ENCODE peak calls at places on chromosomes 5 and 9, in eight cellular contexts. G is HCT116; S is neuronal stem cell; A is testis; F is left ventricle myocardium inferior; E is effector memory CD4-positive, alpha-beta T cell; V is adrenal gland; P is CD4-positive, CD25-positive, alpha-beta regulatory T cell. D is an unnamed sample. For H3K4me1, the result is how much of the 10 kb centered on the place peaks cover.

GRCh38 chr5:97499605-97500004 is 316.6 kb upstream of the RIOK2 start:
- DNase-seq in G (no peak), S (no peak), A (peak), F (no peak), E (no peak), V (no peak), P (no peak), D (no peak)

GRCh38 chr9:131095666-131096489 is 453 bp upstream of the AIF1L start:
- DNase-seq in G (peak), S (peak), A (peak), F (no peak), E (no peak), V (peak), P (peak), D (no peak)

GRCh38 chr5:171369056-171369455 is 18.6 kb upstream of the NPM1 start:
- DNase-seq in G (no peak), S (no peak), A (no peak), F (no peak), E (no peak), V (no peak), P (no peak), D (no peak)

GRCh38 chr5:151005975-151006576 is 14.3 kb upstream of the GPX3 start:
- DNase-seq in G (no peak), S (no peak), A (peak), F (peak), E (no peak), V (peak), P (no peak), D (no peak)

GRCh38 chr5:145962001-145962400 is 25.6 kb downstream of the SH3RF2 start:
- DNase-seq in G (no peak), S (no peak), A (no peak), F (no peak), E (no peak), V (no peak), P (no peak), D (no peak)

GRCh38 chr5:54904425-54904824 is 81.0 kb downstream of the ESM1 start:
- DNase-seq in G (no peak), S (peak), A (no peak), F (no peak), E (no peak), V (no peak), P (no peak), D (no peak)

GRCh38 chr9:79945495-79945894 is 373.7 kb downstream of the TLE4 start:
- DNase-seq in G (no peak), S (no peak), A (no peak), F (no peak), E (no peak), V (no peak), P (no peak), D (no peak)

GRCh38 chr9:94767331-94768099 is 41.0 kb downstream of the AOPEP start:
- DNase-seq in G (no peak), S (no peak), A (no peak), F (no peak), E (no peak), V (no peak), P (no peak), D (no peak)

GRCh38 chr9:69585571-69585970 is 86.6 kb downstream of the APBA1 start:
- DNase-seq in G (no peak), S (no peak), A (no peak), F (no peak), E (no peak), V (no peak), P (no peak), D (no peak)

GRCh38 chr9:120710110-120710981 is 3.9 kb downstream of the MEGF9 start:
- DNase-seq in G (peak), S (no peak), A (no peak), F (no peak), E (no peak), V (peak), P (peak), D (no peak)

GRCh38 chr9:101486693-101487442 is 46.8 kb upstream of the RNF20 start:
- DNase-seq in G (peak), S (peak), A (peak), F (peak), E (no peak), V (peak), P (no peak), D (no peak)
- H3K4me3 ChIP-seq in G (peak), S (peak), A (peak), F (peak), E (no peak), V (peak), P (no peak), D (no peak)

DNA sequence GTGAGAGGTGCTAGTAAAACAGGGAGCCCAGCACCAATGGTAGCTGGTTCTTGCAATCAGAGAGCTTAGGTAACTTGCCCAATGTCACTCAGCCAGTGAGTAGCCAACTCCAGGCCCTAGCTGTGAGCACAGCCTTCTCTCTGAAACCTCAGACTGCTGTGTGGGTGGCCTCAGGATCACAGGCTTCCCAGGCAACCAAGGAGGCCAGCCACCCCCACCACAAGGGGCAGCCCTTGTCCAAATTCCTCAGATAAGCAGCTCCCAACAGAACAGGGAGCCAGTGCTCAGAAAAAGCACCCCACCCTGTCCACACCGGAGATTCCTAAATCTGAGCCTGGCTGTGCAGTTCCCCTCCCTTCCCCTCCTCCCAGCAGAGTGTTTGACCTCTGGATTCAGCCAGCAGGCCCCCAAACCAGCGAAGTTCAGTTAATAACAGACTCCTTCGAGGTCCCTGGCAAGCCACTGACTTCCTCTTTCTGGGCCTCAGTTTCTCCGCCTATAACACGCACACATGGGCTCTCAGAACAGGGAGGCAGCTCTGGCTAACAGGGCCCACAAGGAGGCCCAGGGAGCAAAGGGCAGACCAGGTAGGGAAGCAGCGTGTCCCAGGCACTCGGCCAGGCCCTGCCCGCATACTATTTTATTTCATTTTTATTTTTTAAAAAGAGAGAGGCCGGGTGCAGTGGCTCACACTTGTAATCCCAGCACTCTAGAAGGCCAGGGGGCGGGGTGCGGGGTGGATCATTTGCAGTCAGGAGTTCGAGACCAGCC is 2.7 kb downstream of the EEIG1 start:
- DNase-seq in G (no peak), S (no peak), A (peak), F (peak), E (no peak), V (peak), P (no peak), D (no peak)
- H3K4me1 ChIP-seq in G (under half), S (under half), A (half or more), F (half or more), E (half or more), V (half or more), P (half or more), D (half or more)

GRCh38 chr9:2170737-2171136 is 155.6 kb downstream of the SMARCA2 start:
- DNase-seq in G (no peak), S (no peak), A (no peak), F (no peak), E (no peak), V (no peak), P (no peak), D (no peak)
- H3K27ac ChIP-seq in G (no peak), S (no peak), A (no peak), F (no peak), E (no peak), V (no peak), P (no peak), D (no peak)

GRCh38 chr5:141491323-141492167 is 2.7 kb downstream of the PCDHGC5 start:
- DNase-seq in G (no peak), S (no peak), A (no peak), F (no peak), E (no peak), V (no peak), P (no peak), D (no peak)
- H3K4me3 ChIP-seq in G (no peak), S (no peak), A (peak), F (peak), E (peak), V (no peak), P (no peak), D (no peak)

DNA sequence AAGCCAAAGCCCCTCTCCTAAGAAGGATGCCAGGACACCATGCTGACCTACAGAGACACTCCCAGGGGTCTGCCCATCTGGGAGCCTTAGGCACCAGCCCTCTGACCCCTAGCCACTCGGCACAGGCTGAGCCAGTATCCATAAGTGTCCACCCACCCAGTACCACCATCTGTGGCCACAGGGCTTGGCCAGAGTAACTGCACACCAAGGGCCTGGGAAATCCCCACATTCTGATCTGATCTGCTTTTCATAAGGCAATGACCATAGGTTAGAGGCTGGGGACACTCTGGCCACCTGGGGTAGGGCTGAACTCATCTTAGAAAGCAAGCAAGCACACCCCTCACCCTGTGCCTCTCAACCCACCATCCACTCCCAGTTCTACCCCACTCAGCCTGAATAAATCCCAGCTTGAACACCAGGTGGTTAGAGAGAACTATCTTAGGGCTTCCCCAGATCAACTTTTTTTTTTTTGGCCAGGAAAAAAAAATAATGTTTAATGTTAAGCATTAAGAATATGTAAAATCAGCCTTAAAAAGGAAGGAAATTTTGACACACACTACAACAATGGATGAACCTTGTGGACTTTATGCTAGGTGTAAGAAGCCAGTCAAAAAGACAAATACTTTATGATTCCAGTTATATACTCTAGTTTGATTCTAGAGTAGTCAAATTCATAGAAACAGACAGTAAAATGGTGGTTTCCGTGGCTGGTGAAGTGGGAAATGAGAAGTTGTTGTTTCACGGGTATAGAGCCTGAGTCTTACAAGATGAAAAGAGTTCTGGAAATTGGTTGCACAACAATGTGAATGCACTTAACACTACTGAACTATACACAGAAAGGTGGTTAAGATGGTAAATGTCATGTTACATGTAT is 6.2 kb downstream of the GNPDA1 start:
- DNase-seq in G (no peak), S (no peak), A (no peak), F (no peak), E (no peak), V (no peak), P (peak), D (peak)
- H3K4me1 ChIP-seq in G (under half), S (under half), A (under half), F (under half), E (under half), V (under half), P (under half), D (under half)

GRCh38 chr5:90014420-90014819 is 395.1 kb downstream of the CETN3 start:
- DNase-seq in G (no peak), S (no peak), A (no peak), F (no peak), E (no peak), V (no peak), P (no peak), D (no peak)

GRCh38 chr5:90017236-90017635 is 392.3 kb downstream of the CETN3 start:
- DNase-seq in G (no peak), S (peak), A (no peak), F (no peak), E (no peak), V (no peak), P (no peak), D (no peak)

GRCh38 chr5:90020575-90021535 is 388.7 kb downstream of the CETN3 start:
- DNase-seq in G (peak), S (no peak), A (no peak), F (no peak), E (no peak), V (no peak), P (no peak), D (no peak)

DNA sequence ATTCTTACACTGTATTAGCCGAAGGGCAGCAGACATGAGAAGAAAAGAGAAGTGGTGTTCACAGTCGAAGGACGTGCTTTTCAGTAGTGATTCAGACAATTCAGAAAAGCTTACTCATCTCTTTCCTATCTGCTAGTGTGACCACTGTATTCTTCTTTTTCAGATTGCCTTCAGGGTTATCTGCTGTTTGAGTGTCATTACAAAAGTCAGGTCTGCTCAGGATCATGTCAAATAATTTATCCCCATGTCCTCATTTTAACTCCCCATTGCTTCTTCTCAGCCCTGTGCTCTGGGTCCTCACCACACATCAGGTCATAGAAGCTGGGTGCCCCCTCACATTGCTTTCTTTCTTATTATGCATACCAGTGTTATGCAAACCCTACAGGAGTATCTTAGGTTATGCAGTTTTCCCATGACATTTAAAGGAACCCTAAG is 394.0 kb downstream of the CETN3 start:
- DNase-seq in G (no peak), S (no peak), A (no peak), F (no peak), E (no peak), V (peak), P (no peak), D (no peak)
- H3K27ac ChIP-seq in G (no peak), S (no peak), A (no peak), F (no peak), E (no peak), V (no peak), P (no peak), D (no peak)

GRCh38 chr5:40799248-40799647 is 1.1 kb upstream of the PRKAA1 start:
- DNase-seq in G (no peak), S (no peak), A (no peak), F (no peak), E (no peak), V (no peak), P (no peak), D (no peak)
- H3K4me3 ChIP-seq in G (peak), S (peak), A (no peak), F (peak), E (no peak), V (no peak), P (peak), D (no peak)

D was measured in CD8-positive, alpha-beta memory T cell.